ENCODE peak calls at places on chromosome 3, in seven cellular contexts. F, V, A, S, M, E and D are unnamed samples.

GRCh38 chr3:165753560-165753959 is 83.7 kb downstream of the BCHE start:
- DNase-seq in F (no peak), V (no peak), A (no peak), S (no peak), M (no peak), E (no peak), D (no peak)

GRCh38 chr3:16587047-16587702 is 18.0 kb downstream of the DAZL start:
- DNase-seq in F (no peak), V (no peak), A (no peak), S (no peak), M (no peak), E (no peak), D (no peak)

GRCh38 chr3:94460914-94461313 is 398.1 kb downstream of the NSUN3 start:
- DNase-seq in F (no peak), V (no peak), A (no peak), S (no peak), M (no peak), E (no peak), D (no peak)

GRCh38 chr3:149016669-149017541 is 25.6 kb downstream of the GYG1 start:
- DNase-seq in F (no peak), V (no peak), A (no peak), S (no peak), M (no peak), E (no peak), D (no peak)

GRCh38 chr3:42013652-42014442 is 51.9 kb upstream of the ULK4 start:
- DNase-seq in F (peak; percentile 36), V (no peak), A (peak; percentile 55), S (no peak), M (peak; percentile 82), E (peak; percentile 46), D (no peak)

GRCh38 chr3:150081084-150081483 is 110.4 kb upstream of the PFN2 start:
- DNase-seq in F (no peak), V (no peak), A (no peak), S (no peak), M (no peak), E (no peak), D (no peak)

GRCh38 chr3:71649757-71650156 is 66.2 kb upstream of the FOXP1 start:
- DNase-seq in F (no peak), V (no peak), A (no peak), S (no peak), M (no peak), E (no peak), D (no peak)

GRCh38 chr3:192957441-192957951 is 39.8 kb upstream of the MB21D2 start:
- DNase-seq in F (peak; percentile 59), V (peak; percentile 33), A (peak; percentile 11), S (no peak), M (no peak), E (no peak), D (peak; percentile 75)

GRCh38 chr3:101941253-101942039 is 92.1 kb downstream of the NFKBIZ start:
- DNase-seq in F (no peak), V (no peak), A (no peak), S (no peak), M (no peak), E (no peak), D (no peak)

GRCh38 chr3:107899996-107900651 is 190.7 kb downstream of the CD47 start:
- DNase-seq in F (no peak), V (no peak), A (no peak), S (no peak), M (no peak), E (no peak), D (no peak)

GRCh38 chr3:6803652-6804051 is 57.3 kb upstream of the GRM7 start:
- DNase-seq in F (no peak), V (no peak), A (no peak), S (no peak), M (no peak), E (no peak), D (no peak)

GRCh38 chr3:2024037-2024436 is 74.6 kb upstream of the CNTN4 start:
- DNase-seq in F (no peak), V (no peak), A (no peak), S (no peak), M (no peak), E (no peak), D (no peak)

GRCh38 chr3:114079761-114080160 is 23.2 kb downstream of the QTRT2 start:
- DNase-seq in F (no peak), V (no peak), A (no peak), S (no peak), M (no peak), E (no peak), D (no peak)

GRCh38 chr3:187012609-187013051 is 82.3 kb downstream of the ST6GAL1 start:
- DNase-seq in F (no peak), V (no peak), A (peak; percentile 49), S (no peak), M (no peak), E (no peak), D (no peak)

GRCh38 chr3:186237915-186238314 is 124.1 kb downstream of the DGKG start:
- DNase-seq in F (no peak), V (no peak), A (no peak), S (no peak), M (no peak), E (no peak), D (no peak)

GRCh38 chr3:185460719-185461350 is 38.0 kb downstream of the TMEM41A start:
- DNase-seq in F (no peak), V (peak; percentile 26), A (no peak), S (no peak), M (peak; percentile 23), E (no peak), D (no peak)

GRCh38 chr3:38084019-38084968 is 45.3 kb downstream of the DLEC1 start:
- DNase-seq in F (no peak), V (peak; percentile 22), A (no peak), S (no peak), M (peak; percentile 48), E (no peak), D (no peak)

GRCh38 chr3:170178631-170179030 is 2.9 kb downstream of the PHC3 start:
- DNase-seq in F (no peak), V (no peak), A (peak; percentile 41), S (no peak), M (no peak), E (no peak), D (no peak)

GRCh38 chr3:169931747-169932520 is 20.6 kb downstream of the SAMD7 start:
- DNase-seq in F (no peak), V (no peak), A (peak; percentile 20), S (peak; percentile 85), M (no peak), E (no peak), D (no peak)

GRCh38 chr3:123338021-123338619 is 110.8 kb downstream of the ADCY5 start:
- DNase-seq in F (no peak), V (no peak), A (no peak), S (no peak), M (no peak), E (no peak), D (no peak)

GRCh38 chr3:67642190-67642589 is 12.2 kb downstream of the SUCLG2 start:
- DNase-seq in F (no peak), V (no peak), A (no peak), S (no peak), M (no peak), E (no peak), D (no peak)
- H3K27ac ChIP-seq in F (no peak overlapping the region), V (no peak overlapping the region), A (peak overlapping the region; percentile 9), S (no peak overlapping the region), M (no peak overlapping the region), E (no peak overlapping the region), D (no peak overlapping the region)

DNA sequence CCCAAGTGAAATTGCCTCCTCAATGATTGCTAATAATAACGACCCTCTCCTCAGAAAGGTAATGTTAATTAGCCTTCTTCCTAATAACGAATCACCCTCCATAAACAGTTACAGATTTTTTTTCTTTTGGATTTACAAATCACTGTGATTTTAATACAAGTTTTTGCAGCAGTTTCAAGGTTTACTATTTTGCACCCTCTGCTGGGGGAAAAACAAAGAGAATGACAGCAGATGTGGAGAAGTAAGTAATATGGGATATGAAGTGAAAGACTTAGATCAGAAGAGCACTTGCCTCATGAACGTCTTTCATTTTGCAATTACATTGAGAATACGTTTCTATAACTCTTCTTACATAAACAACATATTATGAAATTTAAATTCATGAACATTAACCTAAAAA is 16.1 kb upstream of the CNTN3 start:
- DNase-seq in F (no peak), V (no peak), A (no peak), S (no peak), M (no peak), E (no peak), D (peak; percentile 43)
- TF ChIP-seq CTCF in F (no peak), V (no peak), A (peak; percentile 37), S (no peak), M (peak; percentile 68), E (no peak), D (no peak)

GRCh38 chr3:131794766-131795381 is 239.9 kb downstream of the CPNE4 start:
- DNase-seq in F (no peak), V (peak; percentile 59), A (no peak), S (no peak), M (peak; percentile 40), E (no peak), D (no peak)

GRCh38 chr3:131796558-131796957 is 238.3 kb downstream of the CPNE4 start:
- DNase-seq in F (no peak), V (no peak), A (no peak), S (peak; percentile 61), M (no peak), E (no peak), D (no peak)

GRCh38 chr3:131795382-131796085 is 239.3 kb downstream of the CPNE4 start:
- DNase-seq in F (no peak), V (no peak), A (no peak), S (no peak), M (no peak), E (no peak), D (no peak)
- TF ChIP-seq EP300 in F (no peak), V (no peak), A (no peak), S (peak; percentile 67), M (no peak), E (no peak), D (no peak)

DNA sequence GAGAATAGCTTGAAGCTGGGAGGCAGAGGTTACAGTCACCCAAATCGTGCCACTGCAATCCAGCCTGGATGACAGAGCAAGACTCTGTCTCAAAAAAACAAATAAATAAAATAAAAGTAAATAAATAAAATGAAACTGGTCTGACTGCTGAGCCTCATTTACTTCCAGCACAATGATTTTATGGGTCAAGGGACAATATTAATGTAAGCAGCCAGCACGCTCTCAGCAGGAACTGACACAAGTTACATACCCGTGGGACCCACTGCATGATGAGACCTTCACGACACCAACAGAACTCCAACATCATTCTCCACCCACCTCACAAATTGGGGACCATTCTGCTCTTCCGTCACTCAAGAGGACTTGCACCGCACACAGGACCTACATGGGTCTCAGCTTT is 230.3 kb downstream of the MAGI1 start:
- DNase-seq in F (no peak), V (no peak), A (no peak), S (no peak), M (no peak), E (no peak), D (no peak)
- H3K27ac ChIP-seq in F (no peak overlapping the region), V (no peak overlapping the region), A (no peak overlapping the region), S (no peak overlapping the region), M (no peak overlapping the region), E (no peak overlapping the region), D (no peak overlapping the region)